ENCODE peak calls at places on chromosomes 16 and 17, in four cellular contexts. V is NCI-H774; H is activated CD4-positive, alpha-beta T cell treated with anti-CD3 and anti-CD28 coated beads for 48 hours; Q is activated T-helper 1 cell treated with anti-CD3 and anti-CD28 coated beads, Interleukin-12 subunit alpha, Interleukin-12 subunit beta, Interleukin-2, Interleukin-4 antibody, amounts not matched to agents 30 ng/mL and 10 ng/mL and 1 ng/mL, durations not matched to agents 14 hours and 24 hours and 36 hours. P is an unnamed sample.
A peak's percentile ranks its signal among the peaks of the same experiment; 100 is the strongest.

GRCh38 chr16:12206031-12206748 is 229.7 kb downstream of the SNX29 start:
- DNase-seq in V (no peak), H (no peak), Q (no peak), P (no peak)

GRCh38 chr16:86501989-86502855 is 8.1 kb upstream of the FOXF1 start:
- DNase-seq in V (no peak), H (no peak), Q (no peak), P (no peak)

GRCh38 chr16:85451646-85452363 is 161.3 kb upstream of the GSE1 start:
- DNase-seq in V (peak; percentile 36), H (no peak), Q (no peak), P (no peak)

GRCh38 chr16:55091871-55092230 is 161.2 kb downstream of the IRX5 start:
- DNase-seq in V (no peak), H (no peak), Q (no peak), P (no peak)

GRCh38 chr17:1399679-1400512 is at the start of gene YWHAE:
- DNase-seq in V (peak; percentile 83), H (peak; percentile 99), Q (peak; percentile 95), P (peak; percentile 97)

GRCh38 chr16:2515180-2515803 is 1.5 kb downstream of the ATP6V0C start:
- DNase-seq in V (no peak), H (no peak), Q (no peak), P (no peak)

GRCh38 chr17:76902476-76902875 is 34.3 kb downstream of the MGAT5B start:
- DNase-seq in V (no peak), H (no peak), Q (no peak), P (no peak)

GRCh38 chr16:4550587-4550986 is 5.6 kb upstream of the C16orf96 start:
- DNase-seq in V (no peak), H (no peak), Q (no peak), P (no peak)

GRCh38 chr16:77657016-77657415 is 65.3 kb upstream of the NUDT7 start:
- DNase-seq in V (no peak), H (peak; percentile 13), Q (no peak), P (no peak)

GRCh38 chr16:89322381-89323119 is 105.0 kb downstream of the ZNF778 start:
- DNase-seq in V (no peak), H (no peak), Q (no peak), P (no peak)

GRCh38 chr17:28363776-28364650 is 986 bp downstream of the SEBOX start:
- DNase-seq in V (no peak), H (no peak), Q (no peak), P (no peak)

GRCh38 chr16:71526111-71526998 is at the start of gene CHST4:
- DNase-seq in V (no peak), H (peak; percentile 18), Q (no peak), P (no peak)

GRCh38 chr17:11122908-11123307 is 118.1 kb upstream of the SHISA6 start:
- DNase-seq in V (no peak), H (no peak), Q (no peak), P (no peak)

GRCh38 chr17:50205111-50205821 is 3.8 kb upstream of the COL1A1 start:
- DNase-seq in V (no peak), H (no peak), Q (no peak), P (no peak)

GRCh38 chr16:80175011-80175410 is 365.8 kb upstream of the DYNLRB2 start:
- DNase-seq in V (no peak), H (no peak), Q (no peak), P (no peak)

GRCh38 chr16:997440-998051 is 16.0 kb downstream of the SOX8 start:
- DNase-seq in V (no peak), H (peak; percentile 61), Q (no peak), P (no peak)

GRCh38 chr17:17822189-17822978 is 14.4 kb downstream of the SREBF1 start:
- DNase-seq in V (no peak), H (no peak), Q (no peak), P (no peak)

GRCh38 chr16:85611455-85612190 is 1.5 kb upstream of the GSE1 start:
- DNase-seq in V (peak; percentile 60), H (peak; percentile 62), Q (no peak), P (peak; percentile 75)

GRCh38 chr17:149897-150575 is 12.7 kb downstream of the SCGB1C2 start:
- DNase-seq in V (no peak), H (no peak), Q (no peak), P (no peak)

GRCh38 chr16:89577055-89577759 is 1.6 kb downstream of the CPNE7 start:
- DNase-seq in V (no peak), H (no peak), Q (no peak), P (no peak)

GRCh38 chr17:57946798-57947358 is 8.3 kb downstream of the CUEDC1 start:
- DNase-seq in V (peak; percentile 77), H (peak; percentile 46), Q (peak; percentile 20), P (peak; percentile 53)